ENCODE peak calls at places on chromosomes 13 and 19, in seven cellular contexts. A is nephron progenitor cell, B is neural crest cell, L is WTC11, V is activated T-cell treated with anti-CD3 and anti-CD28 coated beads for 48 hours, G is H1, D is Panc1. I is an unnamed sample.

GRCh38 chr13:98976338-98976737 is 1.5 kb downstream of the DOCK9 start:
- DNase-seq in A (no peak), B (no peak), L (no peak), V (no peak), G (no peak), D (no peak), I (no peak)

GRCh38 chr19:13621413-13621812 is 115.1 kb upstream of the CACNA1A start:
- DNase-seq in A (no peak), B (no peak), L (peak), V (peak), G (no peak), D (peak), I (peak)

GRCh38 chr13:24459234-24459633 is 53.3 kb downstream of the PARP4 start:
- DNase-seq in A (no peak), B (no peak), L (no peak), V (no peak), G (no peak), D (no peak), I (no peak)

GRCh38 chr13:41864658-41865057 is 96.3 kb downstream of the VWA8 start:
- DNase-seq in A (no peak), B (no peak), L (no peak), V (no peak), G (no peak), D (no peak), I (no peak)

GRCh38 chr19:44840811-44841210 is 5.3 kb upstream of the NECTIN2 start:
- DNase-seq in A (no peak), B (no peak), L (no peak), V (no peak), G (no peak), D (no peak), I (no peak)

GRCh38 chr19:14511245-14511625 is 7.0 kb downstream of the DNAJB1 start:
- DNase-seq in A (no peak), B (no peak), L (no peak), V (no peak), G (no peak), D (no peak), I (no peak)

GRCh38 chr13:94195715-94196114 is 283.8 kb downstream of the DCT start:
- DNase-seq in A (no peak), B (no peak), L (no peak), V (no peak), G (no peak), D (no peak), I (no peak)

GRCh38 chr13:33092422-33092987 is 76.3 kb downstream of the KL start:
- DNase-seq in A (no peak), B (no peak), L (no peak), V (no peak), G (no peak), D (no peak), I (no peak)